ENCODE peak calls at places on chromosome 19, in eight cellular contexts. L, H, D, C, W, E, X and N are unnamed samples.
A peak's percentile ranks its signal among the peaks of the same experiment; 100 is the strongest.

GRCh38 chr19:51006406-51006805 is 5.0 kb upstream of the KLK8 start:
- DNase-seq in L (no peak), H (no peak), D (no peak), C (no peak), W (no peak), E (no peak), X (no peak), N (no peak)

GRCh38 chr19:37763488-37763887 is 15.9 kb downstream of the ZNF573 start:
- DNase-seq in L (no peak), H (peak; percentile 33), D (peak; percentile 21), C (no peak), W (no peak), E (no peak), X (no peak), N (no peak)

GRCh38 chr19:1377965-1378785 is 5.5 kb upstream of the NDUFS7 start:
- DNase-seq in L (no peak), H (no peak), D (no peak), C (no peak), W (no peak), E (no peak), X (peak; percentile 84), N (no peak)

GRCh38 chr19:6772028-6772865 is at the start of gene VAV1:
- DNase-seq in L (no peak), H (no peak), D (no peak), C (peak; percentile 85), W (no peak), E (peak; percentile 41), X (peak; percentile 93), N (peak; percentile 79)

GRCh38 chr19:489418-490196 is 6.7 kb upstream of the MADCAM1 start:
- DNase-seq in L (no peak), H (peak; percentile 8), D (peak; percentile 34), C (no peak), W (peak; percentile 33), E (peak; percentile 58), X (peak; percentile 83), N (no peak)

GRCh38 chr19:29610213-29610573 is 4.1 kb downstream of the POP4 start:
- DNase-seq in L (no peak), H (no peak), D (no peak), C (no peak), W (no peak), E (no peak), X (peak; percentile 82), N (no peak)

GRCh38 chr19:2350656-2351055 is 9.4 kb upstream of the TMPRSS9 start:
- DNase-seq in L (no peak), H (no peak), D (no peak), C (no peak), W (no peak), E (no peak), X (peak; percentile 50), N (no peak)

GRCh38 chr19:42512743-42513304 is 15.5 kb downstream of the CEACAM1 start:
- DNase-seq in L (no peak), H (no peak), D (peak; percentile 4), C (no peak), W (no peak), E (no peak), X (no peak), N (peak; percentile 76)

GRCh38 chr19:15195987-15196682 is 4.7 kb downstream of the NOTCH3 start:
- DNase-seq in L (no peak), H (no peak), D (no peak), C (no peak), W (no peak), E (no peak), X (peak; percentile 96), N (no peak)

GRCh38 chr19:15291089-15291488 is 41.2 kb downstream of the BRD4 start:
- DNase-seq in L (no peak), H (peak; percentile 83), D (no peak), C (no peak), W (no peak), E (no peak), X (no peak), N (no peak)

GRCh38 chr19:52369463-52370340 is at the start of gene ZNF880:
- DNase-seq in L (peak; percentile 37), H (peak; percentile 89), D (peak; percentile 95), C (peak; percentile 96), W (peak; percentile 93), E (peak; percentile 94), X (peak; percentile 95), N (peak; percentile 35)

GRCh38 chr19:29326849-29327840 is 114.2 kb upstream of the UQCRFS1 start:
- DNase-seq in L (no peak), H (no peak), D (no peak), C (no peak), W (no peak), E (no peak), X (no peak), N (no peak)

GRCh38 chr19:13770013-13770635 is 4.1 kb upstream of the C19orf53 start:
- DNase-seq in L (no peak), H (no peak), D (no peak), C (no peak), W (no peak), E (no peak), X (no peak), N (no peak)

GRCh38 chr19:5445071-5445470 is 10.1 kb upstream of the ZNRF4 start:
- DNase-seq in L (no peak), H (no peak), D (no peak), C (no peak), W (no peak), E (no peak), X (no peak), N (no peak)

GRCh38 chr19:34995551-34995950 is 4.6 kb upstream of the GRAMD1A start:
- DNase-seq in L (no peak), H (no peak), D (no peak), C (no peak), W (no peak), E (no peak), X (no peak), N (no peak)

GRCh38 chr19:58573658-58574164 is 576 bp upstream of the MZF1 start:
- DNase-seq in L (no peak), H (no peak), D (no peak), C (no peak), W (no peak), E (no peak), X (no peak), N (no peak)

GRCh38 chr19:534088-534487 is 2.5 kb downstream of the CDC34 start:
- DNase-seq in L (no peak), H (no peak), D (no peak), C (no peak), W (no peak), E (no peak), X (peak; percentile 41), N (no peak)

GRCh38 chr19:3669616-3670257 is 30.5 kb downstream of the PIP5K1C start:
- DNase-seq in L (no peak), H (no peak), D (no peak), C (no peak), W (no peak), E (no peak), X (peak; percentile 77), N (no peak)

GRCh38 chr19:3670258-3670795 is 29.9 kb downstream of the PIP5K1C start:
- DNase-seq in L (no peak), H (peak; percentile 84), D (peak; percentile 92), C (peak; percentile 83), W (peak; percentile 96), E (peak; percentile 78), X (peak; percentile 63), N (no peak)

GRCh38 chr19:3671680-3672574 is 28.3 kb downstream of the PIP5K1C start:
- DNase-seq in L (no peak), H (peak; percentile 20), D (peak; percentile 62), C (no peak), W (peak; percentile 25), E (no peak), X (peak; percentile 81), N (no peak)

GRCh38 chr19:3672575-3672948 is 27.7 kb downstream of the PIP5K1C start:
- DNase-seq in L (no peak), H (no peak), D (no peak), C (no peak), W (no peak), E (no peak), X (peak; percentile 69), N (no peak)

GRCh38 chr19:3670796-3671679 is 29.2 kb downstream of the PIP5K1C start:
- DNase-seq in L (no peak), H (peak; percentile 56), D (peak; percentile 84), C (peak; percentile 88), W (peak; percentile 88), E (peak; percentile 82), X (peak; percentile 89), N (no peak)
- H3K4me3 ChIP-seq in L (no peak overlapping the region), H (no peak overlapping the region), D (peak overlapping the region; percentile 14), C (peak overlapping the region; percentile 42), W (peak overlapping the region; percentile 49), E (peak overlapping the region; percentile 48), X (peak overlapping the region; percentile 23), N (no peak overlapping the region)

GRCh38 chr19:10076535-10076934 is 9.6 kb upstream of the SHFL start:
- DNase-seq in L (no peak), H (no peak), D (no peak), C (no peak), W (no peak), E (no peak), X (no peak), N (no peak)

GRCh38 chr19:10079031-10079453 is 7.1 kb upstream of the SHFL start:
- DNase-seq in L (no peak), H (no peak), D (no peak), C (no peak), W (no peak), E (no peak), X (no peak), N (no peak)

GRCh38 chr19:10070730-10071446 is 15.2 kb upstream of the SHFL start:
- DNase-seq in L (no peak), H (no peak), D (no peak), C (no peak), W (no peak), E (no peak), X (no peak), N (no peak)

GRCh38 chr19:10078329-10078728 is 7.8 kb upstream of the SHFL start:
- DNase-seq in L (no peak), H (no peak), D (no peak), C (no peak), W (no peak), E (no peak), X (no peak), N (no peak)

DNA sequence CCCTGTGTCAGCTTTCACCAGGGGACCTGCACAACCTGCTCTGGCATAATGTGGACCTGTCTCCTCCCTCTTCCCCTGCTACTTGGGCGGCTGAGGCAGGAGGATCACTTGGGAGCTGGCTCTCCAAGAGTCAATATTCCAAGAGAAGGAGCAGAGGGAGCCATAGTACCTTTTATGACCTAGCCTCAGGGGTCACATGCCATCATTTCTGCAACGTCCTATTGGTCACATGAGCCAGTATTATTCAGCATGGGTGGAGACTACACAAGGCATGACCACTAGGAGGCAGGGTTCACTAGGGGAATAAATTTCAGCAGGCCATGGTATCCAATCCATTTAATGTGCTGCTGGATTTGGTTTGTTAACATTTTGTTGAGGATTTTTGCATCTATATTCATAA is 12.0 kb upstream of the SHFL start:
- DNase-seq in L (no peak), H (peak; percentile 36), D (peak; percentile 50), C (no peak), W (peak; percentile 41), E (no peak), X (no peak), N (no peak)
- TF ChIP-seq CTCF in L (peak; percentile 4), H (peak; percentile 42), D (peak; percentile 40), C (no peak), W (peak; percentile 41), E (peak; percentile 11), X (no peak), N (peak; percentile 52)

GRCh38 chr19:47351545-47351944 is 2.4 kb downstream of the DHX34 start:
- DNase-seq in L (no peak), H (peak; percentile 27), D (peak; percentile 82), C (no peak), W (peak; percentile 33), E (no peak), X (no peak), N (no peak)
- H3K4me3 ChIP-seq in L (no peak overlapping the region), H (no peak overlapping the region), D (no peak overlapping the region), C (no peak overlapping the region), W (no peak overlapping the region), E (no peak overlapping the region), X (no peak overlapping the region), N (no peak overlapping the region)

GRCh38 chr19:8576273-8576993 is 809 bp downstream of the MYO1F start:
- DNase-seq in L (no peak), H (no peak), D (no peak), C (no peak), W (no peak), E (no peak), X (no peak), N (no peak)
- TF ChIP-seq CTCF in L (no peak), H (no peak), D (no peak), C (no peak), W (no peak), E (no peak), X (no peak), N (no peak)